ENCODE peak calls at places on chromosomes 4 and X, in nine cellular contexts. N is HCT116, Q is astrocyte, U is tibial nerve, V is heart right ventricle, L is WERI-Rb-1, F is IMR-90, K is tibial artery, M is right atrium auricular region. P is an unnamed sample.

GRCh38 chrX:51332188-51332942 is at the start of gene NUDT10:
- DNase-seq in N (no peak), Q (peak; percentile 27), U (peak; percentile 7), V (peak; percentile 17), L (no peak), F (peak; percentile 10), K (no peak), M (no peak), P (peak; percentile 71)

GRCh38 chr4:11774346-11774745 is 345.7 kb upstream of the HS3ST1 start:
- DNase-seq in N (no peak), Q (no peak), U (no peak), V (no peak), L (no peak), F (no peak), K (no peak), M (no peak), P (no peak)

GRCh38 chr4:7842384-7843279 is 97.0 kb downstream of the AFAP1 start:
- DNase-seq in N (peak; percentile 83), Q (peak; percentile 100), U (peak; percentile 66), V (peak; percentile 71), L (no peak), F (peak; percentile 99), K (peak; percentile 70), M (peak; percentile 88), P (peak; percentile 93)

GRCh38 chr4:40858946-40859345 is 109.2 kb downstream of the NSUN7 start:
- DNase-seq in N (no peak), Q (no peak), U (no peak), V (no peak), L (no peak), F (no peak), K (no peak), M (no peak), P (no peak)

GRCh38 chr4:78984593-78984992 is 45.4 kb upstream of the PAQR3 start:
- DNase-seq in N (no peak), Q (no peak), U (no peak), V (no peak), L (no peak), F (no peak), K (no peak), M (no peak), P (no peak)

GRCh38 chr4:126697748-126698147 is 935.0 kb upstream of the INTU start:
- DNase-seq in N (no peak), Q (peak; percentile 83), U (no peak), V (no peak), L (no peak), F (peak; percentile 84), K (no peak), M (no peak), P (no peak)

GRCh38 chrX:4182010-4182806 is 468.8 kb upstream of the PRKX start:
- DNase-seq in N (no peak), Q (no peak), U (no peak), V (no peak), L (no peak), F (no peak), K (no peak), M (no peak), P (no peak)

GRCh38 chr4:149511558-149512298 is 303.9 kb downstream of the IQCM start:
- DNase-seq in N (no peak), Q (no peak), U (no peak), V (no peak), L (no peak), F (no peak), K (no peak), M (no peak), P (no peak)

GRCh38 chrX:118727686-118728339 is 407 bp downstream of the IL13RA1 start:
- DNase-seq in N (no peak), Q (peak; percentile 8), U (no peak), V (peak; percentile 41), L (peak; percentile 18), F (peak; percentile 10), K (peak; percentile 33), M (no peak), P (peak; percentile 81)

GRCh38 chrX:29948653-29949052 is 266.7 kb upstream of the MAGEB2 start:
- DNase-seq in N (no peak), Q (peak; percentile 37), U (no peak), V (no peak), L (no peak), F (peak; percentile 37), K (no peak), M (no peak), P (no peak)

GRCh38 chr4:107519057-107519456 is 201.0 kb downstream of the PAPSS1 start:
- DNase-seq in N (peak; percentile 19), Q (no peak), U (peak; percentile 22), V (no peak), L (peak; percentile 29), F (peak; percentile 5), K (no peak), M (no peak), P (no peak)

GRCh38 chr4:95095352-95095974 is 337.7 kb downstream of the BMPR1B start:
- DNase-seq in N (peak; percentile 7), Q (peak; percentile 39), U (no peak), V (no peak), L (peak; percentile 20), F (peak; percentile 59), K (no peak), M (no peak), P (no peak)

GRCh38 chr4:129232627-129233337 is 136.8 kb downstream of the C4orf33 start:
- DNase-seq in N (no peak), Q (no peak), U (no peak), V (no peak), L (no peak), F (no peak), K (no peak), M (no peak), P (no peak)

GRCh38 chr4:81531410-81531809 is 59.7 kb upstream of the RASGEF1B start:
- DNase-seq in N (no peak), Q (no peak), U (no peak), V (no peak), L (no peak), F (no peak), K (no peak), M (no peak), P (no peak)

GRCh38 chr4:152352215-152352614 is 183.7 kb downstream of the FBXW7 start:
- DNase-seq in N (no peak), Q (no peak), U (no peak), V (no peak), L (no peak), F (no peak), K (no peak), M (no peak), P (no peak)

GRCh38 chrX:153641575-153642312 is 5.3 kb upstream of the DUSP9 start:
- DNase-seq in N (no peak), Q (no peak), U (no peak), V (no peak), L (no peak), F (no peak), K (no peak), M (no peak), P (no peak)

DNA sequence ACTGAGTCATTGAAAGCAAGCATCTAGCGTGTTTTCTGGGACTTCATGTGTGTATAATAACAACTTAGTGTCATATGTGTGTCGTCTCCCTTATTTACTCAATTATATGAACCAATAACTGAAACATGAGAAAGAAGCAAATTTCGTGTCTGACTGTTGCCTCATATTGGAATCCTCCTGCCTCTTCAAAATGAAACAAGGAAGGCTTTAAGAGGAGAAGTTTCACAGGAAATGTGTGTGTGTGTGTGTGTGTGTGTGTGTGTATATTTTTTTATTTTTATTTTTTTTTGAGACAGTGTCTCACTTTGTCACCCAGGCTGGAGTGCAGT is 145.8 kb upstream of the SFRP2 start:
- DNase-seq in N (no peak), Q (no peak), U (no peak), V (no peak), L (no peak), F (no peak), K (no peak), M (no peak), P (no peak)
- TF ChIP-seq CTCF in N (no peak), Q (no peak), U (no peak), V (no peak), L (no peak), F (no peak), K (no peak), M (no peak), P (no peak)

DNA sequence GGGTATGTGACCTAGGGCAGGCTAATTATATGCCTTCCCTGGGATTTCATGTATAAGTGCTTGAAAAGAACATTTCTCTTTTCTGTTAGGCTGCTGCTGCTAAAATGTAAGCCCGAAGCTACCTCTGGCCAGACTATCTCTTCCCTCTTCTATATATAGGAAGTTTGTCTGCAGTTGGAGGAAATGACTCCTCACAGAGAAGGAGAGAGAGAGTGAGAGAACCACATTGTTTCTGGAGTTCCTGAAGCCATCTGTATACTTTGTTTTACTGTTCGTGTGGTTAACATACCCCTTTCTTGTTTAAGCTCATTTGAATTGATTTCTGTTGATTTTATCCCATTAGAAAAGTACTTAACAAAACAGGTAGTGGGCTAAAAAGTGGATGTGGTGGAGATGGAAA is 112.4 kb downstream of the TMA16 start:
- DNase-seq in N (no peak), Q (no peak), U (no peak), V (no peak), L (no peak), F (no peak), K (no peak), M (no peak), P (no peak)
- H3K4me3 ChIP-seq in N (no peak overlapping the region), Q (no peak overlapping the region), U (no peak overlapping the region), V (no peak overlapping the region), L (no peak overlapping the region), F (no peak overlapping the region), K (no peak overlapping the region), M (no peak overlapping the region), P (no peak overlapping the region)

DNA sequence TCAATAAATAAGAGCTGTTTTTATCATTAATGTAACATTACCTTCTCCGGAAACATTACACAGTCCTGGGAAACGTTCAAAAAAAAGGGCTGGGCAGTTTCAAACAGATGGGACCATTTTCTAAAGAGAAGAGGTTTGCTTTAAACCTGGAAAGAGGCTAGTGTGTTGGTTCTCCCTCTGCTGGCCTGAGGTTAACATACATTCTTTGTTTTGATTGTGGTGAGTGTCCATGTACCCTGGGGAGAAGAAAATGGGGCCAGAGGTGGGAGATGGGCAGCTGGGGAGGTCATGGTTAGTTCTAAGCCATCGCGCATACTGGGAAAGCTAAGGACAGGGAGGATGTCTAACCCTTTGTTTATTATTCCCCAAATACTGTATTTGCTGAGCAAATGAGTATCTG is 194.7 kb downstream of the CPEB2 start:
- DNase-seq in N (no peak), Q (peak; percentile 8), U (no peak), V (peak; percentile 10), L (peak; percentile 9), F (peak; percentile 28), K (no peak), M (no peak), P (no peak)
- H3K27ac ChIP-seq in N (no peak overlapping the region), Q (no peak overlapping the region), U (no peak overlapping the region), V (no peak overlapping the region), L (no peak overlapping the region), F (no peak overlapping the region), K (no peak overlapping the region), M (no peak overlapping the region), P (no peak overlapping the region)

DNA sequence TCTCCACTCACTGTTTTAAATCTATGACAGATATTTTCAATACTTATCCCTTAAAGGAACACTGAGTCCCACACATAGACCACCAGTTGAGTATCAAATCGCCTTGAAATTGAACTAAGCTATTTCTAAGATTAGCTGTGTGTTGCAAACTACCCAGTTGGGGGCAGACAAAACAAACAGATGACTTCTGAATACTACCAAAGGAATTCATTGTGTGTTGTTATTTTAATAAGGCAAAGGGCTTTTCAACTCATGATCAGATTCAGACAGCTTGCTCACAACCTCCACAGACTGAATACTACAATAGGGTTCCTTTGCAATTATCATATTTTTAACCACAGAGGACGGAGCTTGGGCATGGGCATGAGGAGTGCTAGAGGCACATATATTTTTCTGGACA is 283.0 kb upstream of the GPC4 start:
- DNase-seq in N (no peak), Q (peak; percentile 14), U (no peak), V (no peak), L (no peak), F (peak; percentile 28), K (no peak), M (no peak), P (no peak)
- TF ChIP-seq CTCF in N (no peak), Q (peak; percentile 11), U (peak; percentile 22), V (no peak), L (no peak), F (peak; percentile 47), K (no peak), M (no peak), P (no peak)

P was measured in coronary artery.